ENCODE peak calls at places on chromosomes 6 and 20, in seven cellular contexts. One of them, this sample, is unnamed.
A peak's percentile ranks its signal among the peaks of the same experiment; 100 is the strongest.

GRCh38 chr6:16294371-16294770 is 56.0 kb downstream of the GMPR start:
- DNase-seq in tibial artery: no peak
- DNase-seq in HFFc6: no peak
- DNase-seq in cardiac muscle cell: no peak
- DNase-seq in brain microvascular endothelial cell: no peak
- DNase-seq in heart right ventricle: no peak
- DNase-seq in AG09309: no peak
- DNase-seq in this sample: no peak

GRCh38 chr6:162119349-162119748 is 608.2 kb downstream of the PRKN start:
- DNase-seq in cardiac muscle cell: no peak
- DNase-seq in tibial artery: peak; percentile 42
- DNase-seq in brain microvascular endothelial cell: peak; percentile 56
- DNase-seq in HFFc6: no peak
- DNase-seq in heart right ventricle: peak; percentile 9
- DNase-seq in AG09309: no peak
- DNase-seq in this sample: no peak

GRCh38 chr20:48295445-48295903 is 510.2 kb upstream of the SULF2 start:
- DNase-seq in AG09309: peak; percentile 89
- DNase-seq in tibial artery: no peak
- DNase-seq in HFFc6: peak; percentile 89
- DNase-seq in heart right ventricle: peak; percentile 33
- DNase-seq in brain microvascular endothelial cell: peak; percentile 88
- DNase-seq in cardiac muscle cell: peak; percentile 87
- DNase-seq in this sample: no peak

GRCh38 chr6:131159578-131159977 is 24.3 kb downstream of the AKAP7 start:
- DNase-seq in cardiac muscle cell: no peak
- DNase-seq in brain microvascular endothelial cell: peak; percentile 72
- DNase-seq in HFFc6: peak; percentile 84
- DNase-seq in heart right ventricle: no peak
- DNase-seq in AG09309: no peak
- DNase-seq in tibial artery: no peak
- DNase-seq in this sample: no peak

GRCh38 chr6:52416629-52417151 is 3.5 kb upstream of the EFHC1 start:
- DNase-seq in AG09309: peak; percentile 51
- DNase-seq in tibial artery: no peak
- DNase-seq in heart right ventricle: peak; percentile 53
- DNase-seq in cardiac muscle cell: peak; percentile 52
- DNase-seq in HFFc6: peak; percentile 74
- DNase-seq in brain microvascular endothelial cell: peak; percentile 59
- DNase-seq in this sample: peak; percentile 49

GRCh38 chr6:109383438-109383940 is 1.2 kb upstream of the CD164 start:
- DNase-seq in HFFc6: no peak
- DNase-seq in cardiac muscle cell: no peak
- DNase-seq in tibial artery: no peak
- DNase-seq in AG09309: no peak
- DNase-seq in brain microvascular endothelial cell: no peak
- DNase-seq in heart right ventricle: no peak
- DNase-seq in this sample: no peak

GRCh38 chr20:2626853-2627541 is 25.4 kb upstream of the NOP56 start:
- DNase-seq in heart right ventricle: no peak
- DNase-seq in cardiac muscle cell: no peak
- DNase-seq in AG09309: peak; percentile 33
- DNase-seq in tibial artery: no peak
- DNase-seq in HFFc6: peak; percentile 89
- DNase-seq in brain microvascular endothelial cell: peak; percentile 83
- DNase-seq in this sample: no peak

GRCh38 chr6:74956559-74957428 is 249.1 kb downstream of the COL12A1 start:
- DNase-seq in tibial artery: no peak
- DNase-seq in heart right ventricle: no peak
- DNase-seq in AG09309: no peak
- DNase-seq in cardiac muscle cell: no peak
- DNase-seq in HFFc6: no peak
- DNase-seq in brain microvascular endothelial cell: no peak
- DNase-seq in this sample: no peak

GRCh38 chr20:487655-488054 is 25.3 kb upstream of the TBC1D20 start:
- DNase-seq in heart right ventricle: no peak
- DNase-seq in AG09309: no peak
- DNase-seq in tibial artery: no peak
- DNase-seq in HFFc6: no peak
- DNase-seq in cardiac muscle cell: no peak
- DNase-seq in brain microvascular endothelial cell: no peak
- DNase-seq in this sample: no peak

GRCh38 chr6:5135783-5136376 is 50.7 kb downstream of the PPP1R3G start:
- DNase-seq in tibial artery: no peak
- DNase-seq in heart right ventricle: no peak
- DNase-seq in AG09309: no peak
- DNase-seq in HFFc6: no peak
- DNase-seq in cardiac muscle cell: no peak
- DNase-seq in brain microvascular endothelial cell: peak; percentile 50
- DNase-seq in this sample: peak; percentile 28

GRCh38 chr20:46056970-46057855 is 28.2 kb downstream of the SLC12A5 start:
- DNase-seq in HFFc6: peak; percentile 11
- DNase-seq in AG09309: no peak
- DNase-seq in cardiac muscle cell: peak; percentile 86
- DNase-seq in brain microvascular endothelial cell: no peak
- DNase-seq in tibial artery: peak; percentile 30
- DNase-seq in heart right ventricle: peak; percentile 53
- DNase-seq in this sample: peak; percentile 65

GRCh38 chr6:4660377-4661321 is 115.6 kb upstream of the CDYL start:
- DNase-seq in brain microvascular endothelial cell: no peak
- DNase-seq in cardiac muscle cell: no peak
- DNase-seq in tibial artery: peak; percentile 38
- DNase-seq in HFFc6: no peak
- DNase-seq in AG09309: no peak
- DNase-seq in heart right ventricle: peak; percentile 16
- DNase-seq in this sample: no peak

GRCh38 chr6:131160254-131160758 is 25.0 kb downstream of the AKAP7 start:
- DNase-seq in tibial artery: no peak
- DNase-seq in HFFc6: no peak
- DNase-seq in brain microvascular endothelial cell: no peak
- DNase-seq in AG09309: no peak
- DNase-seq in heart right ventricle: no peak
- DNase-seq in cardiac muscle cell: no peak
- DNase-seq in this sample: no peak

GRCh38 chr20:63742381-63743024 is 2.9 kb downstream of the SLC2A4RG start:
- DNase-seq in tibial artery: no peak
- DNase-seq in brain microvascular endothelial cell: no peak
- DNase-seq in cardiac muscle cell: no peak
- DNase-seq in heart right ventricle: no peak
- DNase-seq in AG09309: no peak
- DNase-seq in HFFc6: no peak
- DNase-seq in this sample: no peak

GRCh38 chr6:151680846-151681425 is 126.5 kb upstream of the ESR1 start:
- DNase-seq in cardiac muscle cell: no peak
- DNase-seq in AG09309: no peak
- DNase-seq in heart right ventricle: no peak
- DNase-seq in tibial artery: no peak
- DNase-seq in brain microvascular endothelial cell: no peak
- DNase-seq in HFFc6: no peak
- DNase-seq in this sample: no peak

GRCh38 chr20:16059841-16060240 is 513.4 kb downstream of the KIF16B start:
- DNase-seq in tibial artery: no peak
- DNase-seq in AG09309: no peak
- DNase-seq in cardiac muscle cell: no peak
- DNase-seq in heart right ventricle: no peak
- DNase-seq in HFFc6: no peak
- DNase-seq in brain microvascular endothelial cell: no peak
- DNase-seq in this sample: no peak

GRCh38 chr6:158631678-158632537 is 12.6 kb downstream of the DYNLT1 start:
- DNase-seq in brain microvascular endothelial cell: peak; percentile 96
- DNase-seq in tibial artery: peak; percentile 85
- DNase-seq in heart right ventricle: peak; percentile 81
- DNase-seq in AG09309: no peak
- DNase-seq in HFFc6: peak; percentile 84
- DNase-seq in cardiac muscle cell: no peak
- DNase-seq in this sample: no peak

GRCh38 chr20:37729909-37730308 is 36.1 kb downstream of the CTNNBL1 start:
- DNase-seq in cardiac muscle cell: no peak
- DNase-seq in tibial artery: no peak
- DNase-seq in HFFc6: no peak
- DNase-seq in heart right ventricle: no peak
- DNase-seq in AG09309: no peak
- DNase-seq in brain microvascular endothelial cell: no peak
- DNase-seq in this sample: no peak

GRCh38 chr6:155985660-155986138 is 530.1 kb upstream of the NOX3 start:
- DNase-seq in cardiac muscle cell: no peak
- DNase-seq in brain microvascular endothelial cell: no peak
- DNase-seq in heart right ventricle: peak; percentile 54
- DNase-seq in HFFc6: no peak
- DNase-seq in AG09309: no peak
- DNase-seq in tibial artery: peak; percentile 24
- DNase-seq in this sample: no peak

GRCh38 chr6:141484726-141485125 is 648.0 kb upstream of the GJE1 start:
- DNase-seq in brain microvascular endothelial cell: no peak
- DNase-seq in AG09309: no peak
- DNase-seq in heart right ventricle: no peak
- DNase-seq in HFFc6: no peak
- DNase-seq in cardiac muscle cell: no peak
- DNase-seq in tibial artery: no peak
- DNase-seq in this sample: no peak

GRCh38 chr6:108836061-108836460 is 12.2 kb upstream of the ARMC2 start:
- DNase-seq in heart right ventricle: no peak
- DNase-seq in brain microvascular endothelial cell: no peak
- DNase-seq in cardiac muscle cell: no peak
- DNase-seq in HFFc6: no peak
- DNase-seq in AG09309: no peak
- DNase-seq in tibial artery: no peak
- DNase-seq in this sample: no peak

GRCh38 chr6:28751963-28752350 is 171.8 kb downstream of the TRIM27 start:
- DNase-seq in heart right ventricle: no peak
- DNase-seq in cardiac muscle cell: no peak
- DNase-seq in brain microvascular endothelial cell: no peak
- DNase-seq in HFFc6: no peak
- DNase-seq in tibial artery: no peak
- DNase-seq in AG09309: no peak
- DNase-seq in this sample: no peak

GRCh38 chr6:28747631-28748157 is 176.1 kb downstream of the TRIM27 start:
- DNase-seq in HFFc6: peak; percentile 80
- DNase-seq in brain microvascular endothelial cell: peak; percentile 98
- DNase-seq in AG09309: no peak
- DNase-seq in cardiac muscle cell: peak; percentile 53
- DNase-seq in heart right ventricle: no peak
- DNase-seq in tibial artery: no peak
- DNase-seq in this sample: peak; percentile 5

GRCh38 chr6:28751514-28751913 is 172.3 kb downstream of the TRIM27 start:
- DNase-seq in HFFc6: no peak
- DNase-seq in AG09309: no peak
- DNase-seq in cardiac muscle cell: no peak
- DNase-seq in brain microvascular endothelial cell: no peak
- DNase-seq in tibial artery: no peak
- DNase-seq in heart right ventricle: no peak
- DNase-seq in this sample: no peak

GRCh38 chr6:28747083-28747630 is 176.6 kb downstream of the TRIM27 start:
- DNase-seq in heart right ventricle: no peak
- DNase-seq in tibial artery: no peak
- DNase-seq in AG09309: no peak
- DNase-seq in brain microvascular endothelial cell: no peak
- DNase-seq in HFFc6: no peak
- DNase-seq in cardiac muscle cell: no peak
- DNase-seq in this sample: no peak

GRCh38 chr6:28750926-28751458 is 172.8 kb downstream of the TRIM27 start:
- DNase-seq in cardiac muscle cell: no peak
- DNase-seq in brain microvascular endothelial cell: no peak
- DNase-seq in tibial artery: no peak
- DNase-seq in HFFc6: no peak
- DNase-seq in AG09309: no peak
- DNase-seq in heart right ventricle: no peak
- DNase-seq in this sample: no peak
- TF ChIP-seq CTCF in cardiac muscle cell: no peak
- TF ChIP-seq CTCF in brain microvascular endothelial cell: no peak
- TF ChIP-seq CTCF in tibial artery: no peak
- TF ChIP-seq CTCF in HFFc6: no peak
- TF ChIP-seq CTCF in AG09309: no peak
- TF ChIP-seq CTCF in heart right ventricle: no peak
- TF ChIP-seq CTCF in this sample: no peak

DNA sequence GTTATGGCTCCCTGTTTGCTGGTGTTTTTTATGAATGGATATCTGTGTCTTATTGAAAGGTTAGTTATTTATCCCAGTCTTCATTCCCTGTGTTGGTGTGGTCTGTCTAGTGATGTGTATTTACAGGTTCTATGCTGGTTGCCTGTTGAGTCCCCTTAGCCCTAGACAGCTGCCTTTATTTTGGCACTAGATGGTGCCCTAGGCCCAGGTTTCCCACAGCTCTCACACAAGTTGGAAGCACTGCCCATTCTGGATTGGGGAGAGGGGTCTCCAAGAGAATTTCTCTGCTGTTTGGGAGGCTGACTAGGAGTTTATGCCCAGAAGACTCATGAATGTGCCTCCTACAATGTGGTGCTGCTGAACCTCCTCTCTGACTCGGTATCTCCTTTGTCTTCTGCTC is 12.4 kb downstream of the GRM1 start:
- DNase-seq in tibial artery: no peak
- DNase-seq in AG09309: no peak
- DNase-seq in HFFc6: no peak
- DNase-seq in cardiac muscle cell: peak; percentile 66
- DNase-seq in heart right ventricle: no peak
- DNase-seq in brain microvascular endothelial cell: peak; percentile 5
- DNase-seq in this sample: no peak
- TF ChIP-seq CTCF in tibial artery: no peak
- TF ChIP-seq CTCF in AG09309: peak; percentile 58
- TF ChIP-seq CTCF in HFFc6: no peak
- TF ChIP-seq CTCF in cardiac muscle cell: peak; percentile 35
- TF ChIP-seq CTCF in heart right ventricle: peak; percentile 34
- TF ChIP-seq CTCF in brain microvascular endothelial cell: peak; percentile 42
- TF ChIP-seq CTCF in this sample: peak; percentile 55

DNA sequence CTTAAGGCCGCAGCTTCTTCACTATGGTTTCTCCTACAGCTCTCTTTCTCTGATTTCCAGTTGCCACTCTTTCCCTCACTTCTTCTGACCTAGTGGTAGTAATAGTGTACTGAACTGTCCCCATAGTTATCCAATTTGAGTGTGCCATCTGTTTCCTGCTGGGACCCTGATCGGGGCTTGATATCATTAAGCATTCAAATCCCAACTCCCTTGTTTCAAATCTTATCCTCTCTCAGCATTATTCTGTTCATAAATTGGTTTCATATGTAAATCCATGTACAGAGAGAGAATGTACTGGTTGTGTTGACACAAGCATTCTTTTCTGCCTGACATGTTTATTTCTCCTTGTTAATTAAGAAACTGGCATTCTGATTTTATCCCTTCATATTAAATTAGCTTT is 84.5 kb upstream of the PROKR2 start:
- DNase-seq in heart right ventricle: no peak
- DNase-seq in brain microvascular endothelial cell: no peak
- DNase-seq in tibial artery: no peak
- DNase-seq in cardiac muscle cell: no peak
- DNase-seq in AG09309: no peak
- DNase-seq in HFFc6: no peak
- DNase-seq in this sample: no peak
- TF ChIP-seq CTCF in heart right ventricle: no peak
- TF ChIP-seq CTCF in brain microvascular endothelial cell: no peak
- TF ChIP-seq CTCF in tibial artery: no peak
- TF ChIP-seq CTCF in cardiac muscle cell: no peak
- TF ChIP-seq CTCF in AG09309: no peak
- TF ChIP-seq CTCF in HFFc6: no peak
- TF ChIP-seq CTCF in this sample: no peak

DNA sequence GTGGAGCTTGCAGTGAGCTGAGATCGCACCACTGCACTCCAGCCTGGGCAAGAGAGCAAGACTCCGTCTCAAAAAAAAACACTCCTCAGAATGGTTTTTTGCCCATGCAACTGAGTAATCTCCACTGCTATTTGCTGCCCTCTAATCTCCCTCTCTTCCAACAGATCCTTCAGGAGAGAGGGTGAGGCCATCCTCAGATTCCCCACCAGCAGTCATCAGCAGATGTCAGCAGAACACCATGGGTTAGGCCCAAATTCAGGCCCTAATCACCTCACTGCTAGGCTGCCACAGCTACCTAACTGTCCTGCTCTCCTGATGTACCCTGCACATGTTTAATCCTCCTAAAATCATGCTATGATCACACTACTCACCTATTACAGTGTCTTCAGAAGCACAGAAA is 63.2 kb upstream of the BEND6 start:
- DNase-seq in brain microvascular endothelial cell: no peak
- DNase-seq in HFFc6: peak; percentile 44
- DNase-seq in tibial artery: no peak
- DNase-seq in cardiac muscle cell: no peak
- DNase-seq in heart right ventricle: no peak
- DNase-seq in AG09309: no peak
- DNase-seq in this sample: no peak
- TF ChIP-seq CTCF in brain microvascular endothelial cell: no peak
- TF ChIP-seq CTCF in HFFc6: peak; percentile 31
- TF ChIP-seq CTCF in tibial artery: no peak
- TF ChIP-seq CTCF in cardiac muscle cell: no peak
- TF ChIP-seq CTCF in heart right ventricle: no peak
- TF ChIP-seq CTCF in AG09309: peak; percentile 30
- TF ChIP-seq CTCF in this sample: no peak